ENCODE peak calls at places on chromosome 6, in six cellular contexts. J is ascending aorta, W is cardiac muscle cell, P is psoas muscle, I is uterus, A is mesendoderm. T is an unnamed sample.

GRCh38 chr6:36155662-36156061 is 25.3 kb downstream of the MAPK13 start:
- DNase-seq in J (no peak), W (no peak), P (no peak), I (no peak), A (no peak), T (no peak)

GRCh38 chr6:168157272-168158007 is 78.4 kb upstream of the FRMD1 start:
- DNase-seq in J (no peak), W (peak), P (no peak), I (peak), A (peak), T (no peak)

GRCh38 chr6:158043008-158043407 is 61.3 kb downstream of the SYNJ2 start:
- DNase-seq in J (no peak), W (no peak), P (no peak), I (no peak), A (no peak), T (peak)

GRCh38 chr6:17057322-17057721 is 44.5 kb upstream of the STMND1 start:
- DNase-seq in J (no peak), W (peak), P (no peak), I (no peak), A (no peak), T (no peak)

GRCh38 chr6:10268661-10269060 is 146.2 kb downstream of the TFAP2A start:
- DNase-seq in J (no peak), W (no peak), P (no peak), I (no peak), A (no peak), T (no peak)

GRCh38 chr6:115945306-115945705 is 115.4 kb downstream of the FRK start:
- DNase-seq in J (no peak), W (peak), P (no peak), I (no peak), A (no peak), T (no peak)

GRCh38 chr6:151430886-151431285 is 21.0 kb downstream of the RMND1 start:
- DNase-seq in J (no peak), W (no peak), P (no peak), I (no peak), A (peak), T (no peak)

GRCh38 chr6:3646616-3647362 is 104.7 kb downstream of the PXDC1 start:
- DNase-seq in J (no peak), W (no peak), P (no peak), I (no peak), A (no peak), T (peak)

GRCh38 chr6:148082721-148083120 is 259.9 kb upstream of the SASH1 start:
- DNase-seq in J (no peak), W (no peak), P (no peak), I (no peak), A (no peak), T (no peak)

GRCh38 chr6:142303191-142303564 is 1.4 kb downstream of the ADGRG6 start:
- DNase-seq in J (no peak), W (no peak), P (no peak), I (no peak), A (no peak), T (no peak)

GRCh38 chr6:35363293-35363750 is 21.0 kb downstream of the PPARD start:
- DNase-seq in J (no peak), W (no peak), P (peak), I (no peak), A (peak), T (no peak)

GRCh38 chr6:16163535-16164300 is 34.8 kb downstream of the MYLIP start:
- DNase-seq in J (no peak), W (peak), P (no peak), I (no peak), A (peak), T (no peak)

GRCh38 chr6:122829456-122829855 is 40.4 kb downstream of the SMPDL3A start:
- DNase-seq in J (no peak), W (no peak), P (no peak), I (no peak), A (no peak), T (no peak)

GRCh38 chr6:37717836-37718251 is 20.2 kb upstream of the MDGA1 start:
- DNase-seq in J (no peak), W (peak), P (no peak), I (no peak), A (no peak), T (no peak)

GRCh38 chr6:36577298-36577697 is 16.9 kb upstream of the SRSF3 start:
- DNase-seq in J (no peak), W (peak), P (no peak), I (no peak), A (no peak), T (no peak)

GRCh38 chr6:95768539-95768938 is 191.2 kb downstream of the MANEA start:
- DNase-seq in J (no peak), W (no peak), P (no peak), I (no peak), A (peak), T (no peak)

GRCh38 chr6:22327881-22328280 is 31.0 kb upstream of the PRL start:
- DNase-seq in J (no peak), W (no peak), P (no peak), I (no peak), A (no peak), T (no peak)

GRCh38 chr6:4125933-4126864 is 9.2 kb downstream of the ECI2 start:
- DNase-seq in J (no peak), W (peak), P (no peak), I (no peak), A (peak), T (no peak)

GRCh38 chr6:89986650-89987074 is 92.4 kb downstream of the GJA10 start:
- DNase-seq in J (no peak), W (peak), P (no peak), I (no peak), A (no peak), T (no peak)

GRCh38 chr6:109455161-109455501 is 441 bp downstream of the MICAL1 start:
- DNase-seq in J (no peak), W (no peak), P (no peak), I (no peak), A (peak), T (no peak)

GRCh38 chr6:137282253-137282652 is 63.1 kb upstream of the IFNGR1 start:
- DNase-seq in J (no peak), W (no peak), P (no peak), I (no peak), A (no peak), T (no peak)

GRCh38 chr6:11217360-11218076 is 14.9 kb downstream of the NEDD9 start:
- DNase-seq in J (no peak), W (no peak), P (no peak), I (no peak), A (peak), T (no peak)

GRCh38 chr6:26064619-26065257 is 22.5 kb upstream of the HFE start:
- DNase-seq in J (no peak), W (peak), P (no peak), I (no peak), A (peak), T (no peak)

GRCh38 chr6:73566954-73567591 is 46.2 kb upstream of the EEF1A1 start:
- DNase-seq in J (peak), W (peak), P (peak), I (peak), A (peak), T (no peak)

GRCh38 chr6:141874930-141875602 is 257.7 kb upstream of the GJE1 start:
- DNase-seq in J (no peak), W (peak), P (no peak), I (no peak), A (no peak), T (no peak)

GRCh38 chr6:144012534-144012933 is 4.5 kb upstream of the PLAGL1 start:
- DNase-seq in J (no peak), W (peak), P (no peak), I (no peak), A (no peak), T (no peak)

GRCh38 chr6:22020299-22020998 is 276.4 kb downstream of the PRL start:
- DNase-seq in J (no peak), W (no peak), P (no peak), I (no peak), A (no peak), T (no peak)

GRCh38 chr6:167119680-167120556 is 3.0 kb upstream of the CCR6 start:
- DNase-seq in J (no peak), W (no peak), P (no peak), I (no peak), A (no peak), T (no peak)

GRCh38 chr6:100740439-100740838 is 140.7 kb downstream of the ASCC3 start:
- DNase-seq in J (no peak), W (no peak), P (no peak), I (no peak), A (no peak), T (no peak)

GRCh38 chr6:132623446-132623845 is 629 bp downstream of the TAAR2 start:
- DNase-seq in J (no peak), W (no peak), P (no peak), I (no peak), A (no peak), T (no peak)

GRCh38 chr6:26195924-26196845 is 109.0 kb downstream of the HFE start:
- DNase-seq in J (no peak), W (peak), P (no peak), I (no peak), A (no peak), T (no peak)

GRCh38 chr6:43089467-43089866 is 13.4 kb downstream of the PTK7 start:
- DNase-seq in J (no peak), W (no peak), P (no peak), I (no peak), A (peak), T (no peak)
- H3K27ac ChIP-seq in J (no peak), W (peak), P (no peak), I (peak), A (peak), T (no peak)

GRCh38 chr6:155306958-155307357 is 7.3 kb downstream of the TFB1M start:
- DNase-seq in J (no peak), W (no peak), P (no peak), I (no peak), A (no peak), T (no peak)
- H3K27ac ChIP-seq in J (no peak), W (no peak), P (no peak), I (no peak), A (no peak), T (no peak)

DNA sequence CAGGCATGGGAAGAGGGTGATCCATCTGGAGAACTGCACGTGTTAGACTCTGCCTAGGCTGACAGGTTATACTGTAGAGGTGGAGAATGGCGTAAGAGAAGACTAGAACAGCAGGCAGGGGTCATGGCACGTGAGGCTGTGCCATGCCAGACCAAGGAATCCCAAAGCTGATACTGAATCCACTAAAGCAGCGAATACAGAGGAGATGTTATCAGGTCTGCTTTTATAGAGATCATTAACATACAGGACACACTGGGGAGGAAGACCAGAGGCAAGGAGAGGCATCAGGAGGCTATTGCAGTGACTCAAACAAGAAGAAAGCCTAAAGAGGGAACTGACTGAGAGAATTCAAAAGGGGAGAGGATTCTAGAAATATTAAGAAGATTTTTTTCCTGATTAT is 12.9 kb downstream of the PHACTR1 start:
- DNase-seq in J (no peak), W (no peak), P (no peak), I (no peak), A (peak), T (no peak)
- H3K27ac ChIP-seq in J (no peak), W (no peak), P (no peak), I (no peak), A (no peak), T (no peak)

GRCh38 chr6:41712651-41713103 is 22.7 kb downstream of the TFEB start:
- DNase-seq in J (peak), W (no peak), P (peak), I (peak), A (no peak), T (peak)
- H3K27ac ChIP-seq in J (peak), W (no peak), P (peak), I (peak), A (no peak), T (peak)

T was measured in coronary artery.